ENCODE peak calls at places on chromosomes 16 and 17, in eight cellular contexts. O, Z, U, A, M, J, N and H are unnamed samples. For H3K27me3, the result is how much of the 10 kb centered on the place peaks cover.

GRCh38 chr16:4358831-4359561 is 7.9 kb upstream of the PAM16 start:
- DNase-seq in O (peak), Z (peak), U (peak), A (peak), M (peak), J (peak), N (no peak), H (no peak)

GRCh38 chr17:42227849-42228696 is 33.8 kb upstream of the GHDC start:
- DNase-seq in O (no peak), Z (no peak), U (no peak), A (no peak), M (no peak), J (no peak), N (no peak), H (no peak)

GRCh38 chr17:76501827-76502307 is 644 bp upstream of the RHBDF2 start:
- DNase-seq in O (no peak), Z (no peak), U (no peak), A (no peak), M (no peak), J (no peak), N (no peak), H (no peak)

GRCh38 chr16:15427648-15428239 is 6.6 kb upstream of the BMERB1 start:
- DNase-seq in O (peak), Z (peak), U (peak), A (peak), M (peak), J (peak), N (no peak), H (peak)

GRCh38 chr16:86554917-86555762 is at the start of gene MTHFSD:
- DNase-seq in O (peak), Z (peak), U (peak), A (peak), M (peak), J (peak), N (peak), H (no peak)

GRCh38 chr16:69453936-69454335 is 29.5 kb downstream of the CYB5B start:
- DNase-seq in O (no peak), Z (no peak), U (no peak), A (no peak), M (no peak), J (no peak), N (no peak), H (no peak)

GRCh38 chr17:77119668-77120301 is 21.0 kb upstream of the SEC14L1 start:
- DNase-seq in O (no peak), Z (no peak), U (no peak), A (no peak), M (no peak), J (no peak), N (no peak), H (no peak)

GRCh38 chr16:13136896-13137295 is 235.5 kb downstream of the SHISA9 start:
- DNase-seq in O (no peak), Z (no peak), U (no peak), A (no peak), M (no peak), J (no peak), N (no peak), H (peak)

GRCh38 chr17:55161935-55162555 is 102.7 kb upstream of the HLF start:
- DNase-seq in O (no peak), Z (no peak), U (no peak), A (no peak), M (no peak), J (peak), N (no peak), H (peak)

GRCh38 chr17:51164911-51165679 is 1.1 kb upstream of the NME2 start:
- DNase-seq in O (no peak), Z (no peak), U (peak), A (peak), M (no peak), J (no peak), N (no peak), H (no peak)

GRCh38 chr16:16882766-16883165 is 503.8 kb downstream of the NPIPA7 start:
- DNase-seq in O (no peak), Z (no peak), U (no peak), A (no peak), M (no peak), J (no peak), N (no peak), H (no peak)

GRCh38 chr17:22310717-22311686 is 618.7 kb downstream of the KCNJ18 start:
- DNase-seq in O (no peak), Z (no peak), U (no peak), A (no peak), M (no peak), J (peak), N (no peak), H (no peak)

GRCh38 chr16:19238386-19238785 is 47.1 kb upstream of the CLEC19A start:
- DNase-seq in O (peak), Z (no peak), U (no peak), A (no peak), M (no peak), J (no peak), N (no peak), H (no peak)

GRCh38 chr17:5817475-5818395 is 233.4 kb upstream of the NLRP1 start:
- DNase-seq in O (no peak), Z (no peak), U (no peak), A (no peak), M (no peak), J (no peak), N (no peak), H (no peak)

GRCh38 chr17:75442168-75443103 is 14.0 kb upstream of the TMEM94 start:
- DNase-seq in O (no peak), Z (no peak), U (no peak), A (no peak), M (no peak), J (no peak), N (no peak), H (no peak)

GRCh38 chr17:67420994-67421393 is 43.9 kb downstream of the PITPNC1 start:
- DNase-seq in O (no peak), Z (no peak), U (no peak), A (no peak), M (no peak), J (no peak), N (no peak), H (no peak)

GRCh38 chr16:70740919-70741778 is 55.3 kb upstream of the MTSS2 start:
- DNase-seq in O (no peak), Z (no peak), U (no peak), A (no peak), M (no peak), J (no peak), N (no peak), H (no peak)

GRCh38 chr17:31524926-31525800 is 133.7 kb downstream of the RAB11FIP4 start:
- DNase-seq in O (peak), Z (peak), U (peak), A (peak), M (peak), J (peak), N (peak), H (peak)

GRCh38 chr17:4869599-4869998 is 29.7 kb upstream of the C17orf107 start:
- DNase-seq in O (no peak), Z (no peak), U (no peak), A (no peak), M (no peak), J (no peak), N (no peak), H (no peak)

DNA sequence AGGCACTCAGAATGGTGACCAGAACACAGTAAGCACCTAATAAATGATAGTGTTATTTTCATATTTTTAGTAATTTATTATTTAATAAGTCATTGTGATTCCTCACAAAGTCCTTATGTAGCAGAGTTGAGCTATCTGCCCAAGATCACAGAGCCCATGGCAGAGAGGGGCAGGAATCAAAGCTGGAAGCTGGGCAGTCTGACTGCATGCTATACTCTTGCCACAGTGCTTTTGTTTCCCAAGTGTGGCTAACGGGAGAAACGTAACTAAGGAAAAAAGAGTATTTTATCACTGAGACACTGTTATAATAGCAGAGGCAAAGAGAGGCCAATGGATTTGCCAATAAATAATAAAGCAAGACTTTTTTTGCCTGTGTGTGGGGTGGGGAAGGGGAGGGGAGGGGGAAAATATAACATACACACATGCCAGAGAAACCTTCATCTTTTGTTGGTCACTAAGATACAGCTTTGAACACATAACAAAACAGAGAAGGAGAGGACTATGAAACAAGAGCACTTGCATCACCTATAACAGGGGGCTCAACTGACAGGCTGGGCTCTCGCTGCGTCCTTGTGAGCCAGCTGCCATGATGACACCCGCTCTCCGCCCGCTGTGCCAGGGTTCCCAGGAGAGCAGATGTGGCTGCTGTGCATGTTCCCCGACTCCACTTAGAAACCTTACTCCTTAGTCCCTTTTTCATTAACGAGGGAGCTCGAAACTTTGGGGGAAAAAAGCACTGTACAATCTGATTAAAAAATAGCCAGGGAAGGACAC is 10.1 kb downstream of the CSNK2A2 start:
- DNase-seq in O (no peak), Z (no peak), U (no peak), A (no peak), M (no peak), J (no peak), N (no peak), H (no peak)
- H3K27ac ChIP-seq in O (no peak), Z (no peak), U (no peak), A (no peak), M (no peak), J (no peak), N (no peak), H (no peak)

DNA sequence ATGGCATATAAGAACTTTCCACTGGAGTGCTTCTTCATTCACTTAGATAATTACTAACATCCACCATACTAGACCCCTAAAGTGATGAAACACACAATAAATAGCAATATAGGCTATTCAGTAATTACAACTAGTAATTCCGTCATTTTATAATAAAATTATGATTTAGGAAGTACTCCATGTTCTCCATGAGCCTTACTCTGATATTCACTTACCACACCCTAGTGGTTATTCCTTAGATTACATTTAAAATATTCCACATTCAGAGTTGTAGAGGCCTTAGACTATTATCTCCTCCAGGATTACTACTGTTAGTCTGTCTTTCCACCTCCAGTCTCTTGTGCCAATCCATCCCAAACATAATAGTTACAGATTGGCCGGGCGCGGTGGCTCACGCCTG is 62.4 kb downstream of the STH start:
- DNase-seq in O (no peak), Z (no peak), U (no peak), A (no peak), M (no peak), J (peak), N (no peak), H (no peak)
- TF ChIP-seq CTCF in O (no peak), Z (no peak), U (no peak), A (peak), M (peak), J (peak), N (no peak), H (peak)

GRCh38 chr17:79757140-79757745 is 20.7 kb upstream of the CBX2 start:
- DNase-seq in O (no peak), Z (no peak), U (no peak), A (no peak), M (no peak), J (no peak), N (no peak), H (no peak)
- H3K27me3 ChIP-seq in O (under half), Z (under half), U (under half), A (under half), M (under half), J (under half), N (under half), H (under half)

DNA sequence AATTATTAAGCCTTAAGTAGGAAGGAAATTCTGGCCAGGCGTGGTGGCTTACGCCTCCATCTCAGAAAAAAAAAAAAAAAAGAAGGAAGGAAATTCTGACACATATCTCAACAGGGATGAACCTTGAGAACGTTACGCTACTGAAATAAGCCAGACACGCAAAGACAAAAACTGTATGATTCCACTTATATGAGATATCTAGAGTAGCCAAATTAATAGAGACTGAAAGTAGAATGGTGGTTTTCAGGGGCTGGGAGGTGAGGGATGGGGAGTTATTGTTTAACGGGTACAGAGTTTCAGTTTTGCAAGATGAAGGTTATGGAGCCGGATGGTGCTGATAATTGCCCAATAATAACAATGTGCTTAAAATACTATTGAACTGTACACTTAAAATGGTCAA is 16.2 kb upstream of the HNF1B start:
- DNase-seq in O (no peak), Z (no peak), U (no peak), A (no peak), M (no peak), J (no peak), N (no peak), H (no peak)
- H3K27ac ChIP-seq in O (no peak), Z (no peak), U (no peak), A (no peak), M (no peak), J (no peak), N (no peak), H (no peak)

DNA sequence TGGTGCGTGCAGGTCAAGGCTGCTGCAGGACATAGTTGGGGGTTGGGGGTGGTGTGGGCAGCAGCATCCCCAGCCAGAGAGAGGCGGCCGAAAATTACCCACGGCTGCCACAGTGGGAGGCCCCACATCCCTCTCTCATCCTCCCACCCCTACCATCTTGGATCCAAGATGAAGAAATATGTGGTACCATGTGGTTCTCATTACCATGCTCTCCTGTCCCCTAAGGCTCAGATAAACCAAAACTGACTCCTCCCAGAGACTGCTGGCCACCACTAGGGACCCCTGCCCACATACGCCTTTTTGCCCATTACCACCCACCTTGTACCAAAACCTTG is 120.4 kb downstream of the HIC1 start:
- DNase-seq in O (no peak), Z (no peak), U (no peak), A (no peak), M (no peak), J (no peak), N (no peak), H (no peak)
- TF ChIP-seq CTCF in O (no peak), Z (no peak), U (no peak), A (no peak), M (no peak), J (no peak), N (no peak), H (no peak)

DNA sequence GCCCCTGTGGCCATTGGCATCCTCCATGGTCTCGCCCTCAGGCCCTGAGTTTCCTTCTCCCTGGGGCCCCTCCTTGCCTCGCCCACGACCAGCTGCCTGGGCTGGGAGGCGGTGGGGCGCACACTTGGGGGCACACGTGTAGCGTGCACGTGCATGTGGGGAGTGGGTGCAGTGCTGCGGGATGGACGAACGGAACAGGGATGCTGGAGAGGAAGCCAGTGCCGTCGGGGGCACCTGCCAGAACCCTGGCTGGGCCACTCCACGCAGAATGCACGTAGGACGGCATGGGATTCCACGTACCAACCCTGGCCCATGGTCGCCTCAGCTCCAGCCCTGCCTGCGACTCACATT is 80.4 kb downstream of the KLHDC4 start:
- DNase-seq in O (no peak), Z (no peak), U (no peak), A (no peak), M (no peak), J (no peak), N (no peak), H (no peak)
- H3K27me3 ChIP-seq in O (under half), Z (half or more), U (half or more), A (under half), M (under half), J (under half), N (under half), H (under half)

GRCh38 chr17:64148017-64148631 is 18.2 kb upstream of the ERN1 start:
- DNase-seq in O (no peak), Z (no peak), U (no peak), A (peak), M (no peak), J (peak), N (no peak), H (no peak)
- H3K27ac ChIP-seq in O (peak), Z (no peak), U (peak), A (peak), M (peak), J (peak), N (peak), H (no peak)

GRCh38 chr16:10870137-10870776 is 6.7 kb upstream of the CIITA start:
- DNase-seq in O (no peak), Z (no peak), U (no peak), A (no peak), M (no peak), J (no peak), N (no peak), H (no peak)

GRCh38 chr16:10867199-10867598 is 9.8 kb upstream of the CIITA start:
- DNase-seq in O (no peak), Z (no peak), U (no peak), A (no peak), M (peak), J (no peak), N (no peak), H (no peak)

GRCh38 chr16:10870808-10871156 is 6.2 kb upstream of the CIITA start:
- DNase-seq in O (no peak), Z (no peak), U (no peak), A (no peak), M (no peak), J (no peak), N (no peak), H (no peak)

GRCh38 chr16:10868089-10868488 is 8.9 kb upstream of the CIITA start:
- DNase-seq in O (no peak), Z (no peak), U (peak), A (no peak), M (no peak), J (no peak), N (no peak), H (no peak)

GRCh38 chr16:10868562-10869469 is 8.2 kb upstream of the CIITA start:
- DNase-seq in O (no peak), Z (no peak), U (peak), A (no peak), M (peak), J (no peak), N (peak), H (no peak)
- TF ChIP-seq CTCF in O (no peak), Z (no peak), U (no peak), A (no peak), M (no peak), J (no peak), N (no peak), H (no peak)